ENCODE peak calls at places on chromosomes 2 and 18, in ten cellular contexts. V is heart right ventricle, C is gastrocnemius medialis, I is GM06990, N is heart left ventricle, L is left ventricle myocardium inferior, J is IMR-90, G is DND-41, K is foreskin fibroblast, B is AG04449. D is an unnamed sample.

GRCh38 chr2:50661682-50662081 is 370.2 kb downstream of the NRXN1 start:
- DNase-seq in V (no peak), C (no peak), I (no peak), N (no peak), L (no peak), J (no peak), G (no peak), K (no peak), B (no peak), D (no peak)

GRCh38 chr2:168849610-168850009 is 40.6 kb downstream of the SPC25 start:
- DNase-seq in V (peak), C (no peak), I (no peak), N (peak), L (peak), J (peak), G (peak), K (no peak), B (no peak), D (peak)

GRCh38 chr18:67509711-67510110 is 6.8 kb downstream of the DSEL start:
- DNase-seq in V (no peak), C (no peak), I (no peak), N (no peak), L (no peak), J (peak), G (no peak), K (peak), B (no peak), D (no peak)

GRCh38 chr2:55888941-55889340 is 34.6 kb downstream of the EFEMP1 start:
- DNase-seq in V (peak), C (no peak), I (no peak), N (peak), L (peak), J (peak), G (no peak), K (no peak), B (no peak), D (no peak)

GRCh38 chr2:39099820-39100728 is 20.8 kb downstream of the SOS1 start:
- DNase-seq in V (no peak), C (no peak), I (peak), N (no peak), L (no peak), J (peak), G (no peak), K (no peak), B (no peak), D (no peak)

GRCh38 chr18:77077401-77077800 is 55.2 kb downstream of the MBP start:
- DNase-seq in V (no peak), C (no peak), I (no peak), N (no peak), L (no peak), J (no peak), G (no peak), K (no peak), B (no peak), D (no peak)

GRCh38 chr2:75276093-75277055 is 77.1 kb upstream of the TACR1 start:
- DNase-seq in V (no peak), C (no peak), I (no peak), N (no peak), L (no peak), J (peak), G (no peak), K (peak), B (no peak), D (no peak)

GRCh38 chr2:181924336-181924735 is 32.8 kb downstream of the ITPRID2 start:
- DNase-seq in V (no peak), C (no peak), I (no peak), N (no peak), L (no peak), J (no peak), G (no peak), K (no peak), B (no peak), D (no peak)

GRCh38 chr2:162317910-162318279 is 589 bp downstream of the IFIH1 start:
- DNase-seq in V (no peak), C (no peak), I (peak), N (no peak), L (peak), J (no peak), G (peak), K (no peak), B (no peak), D (peak)

GRCh38 chr2:67625178-67625577 is 228.0 kb downstream of the ETAA1 start:
- DNase-seq in V (no peak), C (no peak), I (no peak), N (no peak), L (no peak), J (peak), G (no peak), K (no peak), B (no peak), D (no peak)

GRCh38 chr18:67035026-67035425 is 431.1 kb upstream of the CDH19 start:
- DNase-seq in V (no peak), C (no peak), I (no peak), N (no peak), L (no peak), J (no peak), G (no peak), K (no peak), B (no peak), D (no peak)

GRCh38 chr2:232492236-232492848 is 4.7 kb upstream of the ECEL1 start:
- DNase-seq in V (no peak), C (no peak), I (no peak), N (no peak), L (no peak), J (no peak), G (no peak), K (no peak), B (no peak), D (no peak)

GRCh38 chr2:174171686-174172445 is 76.5 kb downstream of the OLA1 start:
- DNase-seq in V (no peak), C (no peak), I (no peak), N (no peak), L (no peak), J (no peak), G (no peak), K (no peak), B (no peak), D (no peak)

GRCh38 chr2:207683879-207684627 is 27.4 kb upstream of the CCNYL1 start:
- DNase-seq in V (no peak), C (no peak), I (no peak), N (no peak), L (no peak), J (peak), G (no peak), K (peak), B (peak), D (no peak)

GRCh38 chr2:241355983-241356870 is at the start of gene FARP2:
- DNase-seq in V (peak), C (peak), I (peak), N (peak), L (peak), J (peak), G (peak), K (peak), B (peak), D (peak)
- TF ChIP-seq CTCF in V (peak), C (no peak), I (no peak), N (no peak), L (peak), J (no peak), G (no peak), K (no peak), B (peak), D (no peak)

DNA sequence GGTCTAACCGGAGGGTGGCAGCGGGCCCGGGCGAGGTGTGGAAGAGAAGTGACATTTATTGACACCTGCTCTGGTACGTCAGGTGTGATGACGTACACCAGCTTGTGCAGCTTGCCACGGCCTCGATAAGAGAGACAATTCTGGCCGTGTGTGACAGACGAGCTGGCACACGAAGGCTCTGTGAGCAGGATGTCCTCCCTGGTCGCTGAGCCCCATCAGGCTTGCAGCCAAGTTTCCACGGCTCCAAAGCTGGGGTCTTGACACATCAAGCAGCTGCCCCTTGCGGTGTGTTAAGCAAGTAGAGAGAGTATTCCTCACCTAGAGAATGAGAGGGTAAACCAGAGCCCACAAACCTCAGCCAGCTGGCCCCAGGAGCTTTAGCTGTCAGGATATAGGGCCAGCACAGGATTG is 30.6 kb downstream of the TOGARAM2 start:
- DNase-seq in V (peak), C (peak), I (no peak), N (peak), L (peak), J (no peak), G (peak), K (no peak), B (no peak), D (no peak)
- TF ChIP-seq CTCF in V (peak), C (no peak), I (no peak), N (no peak), L (peak), J (no peak), G (no peak), K (no peak), B (no peak), D (no peak)

DNA sequence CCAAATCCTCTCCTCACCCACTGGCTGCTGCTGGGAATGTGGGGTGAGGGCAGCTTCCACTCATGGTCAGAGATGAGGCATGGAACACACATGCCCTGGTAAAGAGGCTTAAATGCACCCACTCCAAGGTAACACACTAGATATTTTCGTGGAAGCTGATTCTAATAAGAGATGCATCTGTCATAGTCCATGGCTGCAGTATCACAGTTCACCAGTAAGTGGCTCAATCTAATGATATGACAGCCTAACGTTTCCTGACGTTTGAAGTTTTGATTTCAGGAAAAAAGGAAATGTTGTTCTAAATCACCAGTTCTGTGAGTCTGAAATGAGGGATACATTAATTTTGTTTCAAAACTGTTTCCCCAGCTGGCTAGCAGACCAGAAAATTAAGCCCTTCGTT is 38.2 kb downstream of the LCT start:
- DNase-seq in V (no peak), C (no peak), I (no peak), N (no peak), L (no peak), J (no peak), G (no peak), K (peak), B (no peak), D (no peak)
- TF ChIP-seq CTCF in V (no peak), C (no peak), I (peak), N (peak), L (peak), J (peak), G (peak), K (peak), B (peak), D (peak)

DNA sequence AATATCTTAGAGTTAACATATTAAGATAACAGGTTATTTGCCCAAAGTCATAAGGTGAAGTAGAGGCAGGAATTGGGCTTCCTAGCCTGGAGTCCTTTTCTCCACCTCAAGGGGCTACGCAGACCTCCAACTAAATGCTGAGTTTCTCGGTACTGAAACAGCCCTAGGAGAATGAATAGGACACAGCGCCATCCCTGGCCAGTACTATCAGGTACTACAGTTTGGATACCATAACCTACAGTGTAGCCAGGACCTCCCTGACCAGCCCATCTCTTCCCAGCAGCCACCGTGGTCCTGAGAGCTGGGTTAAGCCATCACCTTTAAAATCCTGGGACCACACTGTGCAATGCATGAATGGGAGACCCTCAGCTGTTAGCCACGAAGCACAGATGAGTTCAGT is 15.7 kb downstream of the CASP8 start:
- DNase-seq in V (no peak), C (no peak), I (no peak), N (no peak), L (no peak), J (no peak), G (no peak), K (no peak), B (no peak), D (no peak)
- TF ChIP-seq CTCF in V (no peak), C (no peak), I (no peak), N (no peak), L (no peak), J (no peak), G (peak), K (no peak), B (no peak), D (peak)

GRCh38 chr2:61705625-61706024 is 148.2 kb downstream of the FAM161A start:
- DNase-seq in V (no peak), C (peak), I (no peak), N (no peak), L (no peak), J (no peak), G (no peak), K (no peak), B (no peak), D (no peak)
- TF ChIP-seq CTCF in V (no peak), C (no peak), I (no peak), N (no peak), L (no peak), J (no peak), G (no peak), K (no peak), B (no peak), D (no peak)

DNA sequence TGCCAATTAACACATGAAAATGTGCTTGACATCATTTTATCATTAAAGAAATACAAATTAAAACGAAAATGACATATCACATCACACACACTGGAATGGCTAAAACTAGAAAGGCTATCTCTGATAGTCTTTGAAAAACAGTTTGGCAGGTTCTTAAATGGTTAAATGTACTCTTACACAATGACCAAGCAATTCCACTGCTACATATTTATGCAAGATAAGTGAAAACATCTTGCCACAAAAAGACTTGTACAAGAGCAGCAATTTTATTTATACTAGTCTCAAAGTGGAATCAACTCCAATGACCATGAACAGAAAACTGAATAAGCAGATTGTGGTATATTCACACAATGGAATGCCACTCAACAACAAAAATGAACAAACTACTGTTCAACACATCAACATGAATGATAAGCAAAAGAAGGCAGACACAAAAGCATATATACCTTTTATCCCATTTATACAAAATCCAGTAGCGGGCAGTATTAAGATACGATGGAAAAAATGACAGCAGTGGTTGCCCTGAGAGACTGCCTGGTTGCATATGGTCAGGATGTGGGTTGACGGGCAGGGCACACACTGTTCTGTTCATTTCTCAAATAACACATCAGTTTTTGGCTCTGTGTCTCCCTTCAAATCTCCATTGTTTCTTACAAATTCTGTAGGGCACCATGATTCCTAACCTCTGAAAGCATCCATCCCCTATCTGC is 25.3 kb downstream of the SP100 start:
- DNase-seq in V (no peak), C (no peak), I (no peak), N (no peak), L (no peak), J (peak), G (no peak), K (peak), B (peak), D (no peak)
- TF ChIP-seq CTCF in V (no peak), C (no peak), I (no peak), N (no peak), L (no peak), J (no peak), G (no peak), K (no peak), B (no peak), D (no peak)

DNA sequence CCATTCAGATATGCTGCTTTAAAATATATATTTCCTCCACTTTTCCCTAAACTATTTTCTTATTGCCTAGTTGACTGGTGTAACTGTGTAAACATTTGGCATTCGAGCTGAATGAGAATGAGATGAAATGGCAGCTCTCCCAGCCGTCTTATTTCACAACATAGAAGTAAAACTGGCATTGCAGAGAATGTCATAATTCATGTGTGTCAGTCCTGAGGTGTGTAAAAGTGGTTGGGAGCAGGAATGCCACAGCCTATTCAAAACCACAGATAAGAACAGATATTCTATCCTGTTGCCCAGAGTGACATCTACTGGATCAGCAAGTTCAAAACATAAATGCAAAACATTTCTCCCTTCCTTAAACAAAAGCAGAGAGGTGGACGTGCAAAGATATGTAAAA is 565.5 kb upstream of the CHAC2 start:
- DNase-seq in V (no peak), C (no peak), I (no peak), N (no peak), L (no peak), J (peak), G (no peak), K (peak), B (peak), D (no peak)
- TF ChIP-seq CTCF in V (peak), C (no peak), I (no peak), N (peak), L (peak), J (peak), G (no peak), K (peak), B (peak), D (no peak)

GRCh38 chr2:47344890-47345583 is 57.9 kb upstream of the MSH2 start:
- DNase-seq in V (peak), C (peak), I (no peak), N (peak), L (peak), J (peak), G (no peak), K (peak), B (no peak), D (peak)
- TF ChIP-seq CTCF in V (peak), C (no peak), I (no peak), N (peak), L (peak), J (no peak), G (no peak), K (no peak), B (no peak), D (no peak)

GRCh38 chr2:10817413-10817812 is 4.8 kb upstream of the PDIA6 start:
- DNase-seq in V (no peak), C (no peak), I (no peak), N (no peak), L (no peak), J (no peak), G (peak), K (no peak), B (no peak), D (no peak)
- TF ChIP-seq CTCF in V (no peak), C (no peak), I (no peak), N (no peak), L (no peak), J (peak), G (peak), K (peak), B (peak), D (no peak)